ENCODE peak calls at places on chromosomes 1 and 21, in nine cellular contexts. One of them, this sample, is unnamed. For H3K4me1, the result is how much of the 10 kb centered on the place peaks cover.

GRCh38 chr1:226679853-226680516 is 59.1 kb downstream of the ITPKB start:
- DNase-seq in lower lobe of right lung: peak
- DNase-seq in adrenal gland: peak
- DNase-seq in pancreas: peak
- DNase-seq in body of pancreas: peak
- DNase-seq in heart left ventricle: peak
- DNase-seq in hepatocyte: peak
- DNase-seq in PC-3: no peak
- DNase-seq in lung: peak
- DNase-seq in this sample: peak

GRCh38 chr1:241408170-241408569 is 51.2 kb upstream of the RGS7 start:
- DNase-seq in pancreas: no peak
- DNase-seq in adrenal gland: no peak
- DNase-seq in lung: no peak
- DNase-seq in hepatocyte: peak
- DNase-seq in heart left ventricle: no peak
- DNase-seq in PC-3: peak
- DNase-seq in lower lobe of right lung: no peak
- DNase-seq in body of pancreas: no peak
- DNase-seq in this sample: no peak

GRCh38 chr1:58964428-58964827 is 180.6 kb upstream of the JUN start:
- DNase-seq in adrenal gland: no peak
- DNase-seq in lung: no peak
- DNase-seq in PC-3: no peak
- DNase-seq in body of pancreas: peak
- DNase-seq in hepatocyte: no peak
- DNase-seq in heart left ventricle: no peak
- DNase-seq in pancreas: peak
- DNase-seq in lower lobe of right lung: no peak
- DNase-seq in this sample: peak

GRCh38 chr1:40794915-40795715 is 11.5 kb downstream of the KCNQ4 start:
- DNase-seq in PC-3: no peak
- DNase-seq in body of pancreas: no peak
- DNase-seq in heart left ventricle: no peak
- DNase-seq in adrenal gland: no peak
- DNase-seq in pancreas: no peak
- DNase-seq in hepatocyte: no peak
- DNase-seq in lower lobe of right lung: no peak
- DNase-seq in lung: no peak
- DNase-seq in this sample: no peak

GRCh38 chr21:32185726-32186125 is 93.1 kb downstream of the MIS18A start:
- DNase-seq in lower lobe of right lung: no peak
- DNase-seq in hepatocyte: no peak
- DNase-seq in heart left ventricle: no peak
- DNase-seq in adrenal gland: no peak
- DNase-seq in PC-3: no peak
- DNase-seq in lung: peak
- DNase-seq in pancreas: no peak
- DNase-seq in body of pancreas: no peak
- DNase-seq in this sample: no peak

GRCh38 chr1:117695796-117696505 is 90.1 kb downstream of the TENT5C start:
- DNase-seq in pancreas: no peak
- DNase-seq in hepatocyte: peak
- DNase-seq in lung: no peak
- DNase-seq in heart left ventricle: peak
- DNase-seq in lower lobe of right lung: no peak
- DNase-seq in PC-3: peak
- DNase-seq in body of pancreas: no peak
- DNase-seq in adrenal gland: no peak
- DNase-seq in this sample: peak

GRCh38 chr1:185644531-185644930 is 89.7 kb upstream of the HMCN1 start:
- DNase-seq in adrenal gland: no peak
- DNase-seq in hepatocyte: no peak
- DNase-seq in heart left ventricle: no peak
- DNase-seq in body of pancreas: no peak
- DNase-seq in pancreas: no peak
- DNase-seq in lower lobe of right lung: no peak
- DNase-seq in lung: no peak
- DNase-seq in PC-3: peak
- DNase-seq in this sample: no peak

GRCh38 chr1:110872366-110872744 is 593 bp upstream of the CD53 start:
- DNase-seq in lung: no peak
- DNase-seq in heart left ventricle: no peak
- DNase-seq in pancreas: no peak
- DNase-seq in hepatocyte: no peak
- DNase-seq in body of pancreas: no peak
- DNase-seq in lower lobe of right lung: no peak
- DNase-seq in PC-3: no peak
- DNase-seq in adrenal gland: no peak
- DNase-seq in this sample: no peak

GRCh38 chr1:20472860-20473711 is 12.9 kb downstream of the CAMK2N1 start:
- DNase-seq in PC-3: no peak
- DNase-seq in hepatocyte: peak
- DNase-seq in body of pancreas: no peak
- DNase-seq in lower lobe of right lung: no peak
- DNase-seq in pancreas: no peak
- DNase-seq in lung: no peak
- DNase-seq in adrenal gland: peak
- DNase-seq in heart left ventricle: peak
- DNase-seq in this sample: peak

GRCh38 chr1:52281518-52281917 is 84.5 kb downstream of the CC2D1B start:
- DNase-seq in lower lobe of right lung: no peak
- DNase-seq in body of pancreas: no peak
- DNase-seq in pancreas: no peak
- DNase-seq in PC-3: peak
- DNase-seq in adrenal gland: no peak
- DNase-seq in lung: no peak
- DNase-seq in hepatocyte: no peak
- DNase-seq in heart left ventricle: no peak
- DNase-seq in this sample: no peak

GRCh38 chr21:42219606-42220137 is 732 bp downstream of the ABCG1 start:
- DNase-seq in body of pancreas: no peak
- DNase-seq in hepatocyte: peak
- DNase-seq in adrenal gland: peak
- DNase-seq in lung: no peak
- DNase-seq in heart left ventricle: no peak
- DNase-seq in PC-3: no peak
- DNase-seq in pancreas: no peak
- DNase-seq in lower lobe of right lung: peak
- DNase-seq in this sample: peak

GRCh38 chr1:23910144-23910543 is 3.0 kb downstream of the CNR2 start:
- DNase-seq in lung: no peak
- DNase-seq in body of pancreas: no peak
- DNase-seq in PC-3: no peak
- DNase-seq in lower lobe of right lung: no peak
- DNase-seq in hepatocyte: no peak
- DNase-seq in heart left ventricle: no peak
- DNase-seq in pancreas: no peak
- DNase-seq in adrenal gland: no peak
- DNase-seq in this sample: no peak

DNA sequence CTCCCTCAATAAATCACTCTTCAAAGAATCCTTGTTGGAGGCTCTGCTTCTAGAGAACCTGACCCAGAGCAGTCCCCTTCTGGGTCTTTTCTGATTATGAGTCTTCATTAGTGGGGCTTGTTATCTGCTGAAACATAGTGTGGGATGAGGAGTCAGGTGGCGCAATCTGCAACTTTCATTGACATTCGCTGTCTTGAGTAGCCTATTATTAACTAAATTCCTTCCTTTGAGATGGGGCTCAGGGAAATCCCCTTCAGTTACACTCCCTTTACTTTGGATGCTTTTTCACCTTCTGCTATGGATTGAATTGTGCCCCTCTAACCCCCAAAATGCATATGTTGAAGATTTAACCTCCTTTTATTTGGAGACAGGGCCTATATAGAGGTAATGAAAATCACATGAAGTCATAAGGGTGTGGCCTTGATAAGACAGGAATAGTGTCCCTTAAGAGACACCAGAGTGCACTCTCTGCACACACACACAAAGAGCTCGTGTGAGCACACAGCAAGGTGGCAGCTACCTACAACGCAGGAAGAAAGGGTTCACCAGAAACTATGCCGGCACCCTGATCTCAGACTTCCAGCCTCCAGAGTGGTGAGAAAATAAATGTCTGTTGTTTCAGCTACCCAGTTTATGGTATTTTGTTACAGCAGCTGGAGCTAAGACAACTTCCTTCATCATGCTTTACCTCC is 19.5 kb downstream of the DIO1 start:
- DNase-seq in lung: no peak
- DNase-seq in heart left ventricle: no peak
- DNase-seq in lower lobe of right lung: no peak
- DNase-seq in PC-3: no peak
- DNase-seq in hepatocyte: no peak
- DNase-seq in pancreas: no peak
- DNase-seq in adrenal gland: no peak
- DNase-seq in body of pancreas: no peak
- DNase-seq in this sample: no peak
- H3K4me3 ChIP-seq in lung: no peak
- H3K4me3 ChIP-seq in heart left ventricle: no peak
- H3K4me3 ChIP-seq in lower lobe of right lung: no peak
- H3K4me3 ChIP-seq in PC-3: no peak
- H3K4me3 ChIP-seq in hepatocyte: no peak
- H3K4me3 ChIP-seq in pancreas: no peak
- H3K4me3 ChIP-seq in adrenal gland: no peak
- H3K4me3 ChIP-seq in body of pancreas: no peak
- H3K4me3 ChIP-seq in this sample: no peak

DNA sequence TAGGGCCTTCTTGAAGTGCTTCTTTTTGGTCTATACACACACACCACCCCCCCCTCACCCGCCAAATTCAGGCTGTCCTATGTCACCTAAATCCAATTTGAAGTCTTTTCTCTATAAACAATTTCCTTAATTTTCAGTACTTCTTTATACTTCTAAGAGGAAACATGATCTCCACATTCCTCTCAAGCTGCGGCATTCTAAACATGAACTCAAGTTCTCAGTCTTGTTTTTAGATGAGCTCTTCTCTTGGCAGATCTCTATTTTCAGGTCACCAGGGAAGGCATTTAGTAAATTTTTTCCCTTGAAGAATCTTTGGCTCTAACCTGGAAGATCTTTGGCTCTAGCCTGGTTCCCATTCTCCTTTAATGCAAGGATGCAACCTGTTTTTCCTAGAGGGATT is 193.4 kb downstream of the ATG4C start:
- DNase-seq in lung: no peak
- DNase-seq in heart left ventricle: no peak
- DNase-seq in PC-3: no peak
- DNase-seq in hepatocyte: no peak
- DNase-seq in lower lobe of right lung: no peak
- DNase-seq in body of pancreas: no peak
- DNase-seq in pancreas: no peak
- DNase-seq in adrenal gland: no peak
- DNase-seq in this sample: peak
- H3K4me1 ChIP-seq in lung: under half
- H3K4me1 ChIP-seq in heart left ventricle: under half
- H3K4me1 ChIP-seq in PC-3: under half
- H3K4me1 ChIP-seq in hepatocyte: under half
- H3K4me1 ChIP-seq in lower lobe of right lung: under half
- H3K4me1 ChIP-seq in body of pancreas: under half
- H3K4me1 ChIP-seq in pancreas: under half
- H3K4me1 ChIP-seq in adrenal gland: under half
- H3K4me1 ChIP-seq in this sample: under half

GRCh38 chr1:19384772-19385187 is 72.7 kb downstream of the SLC66A1 start:
- DNase-seq in adrenal gland: no peak
- DNase-seq in pancreas: no peak
- DNase-seq in lung: no peak
- DNase-seq in heart left ventricle: no peak
- DNase-seq in lower lobe of right lung: no peak
- DNase-seq in PC-3: no peak
- DNase-seq in body of pancreas: no peak
- DNase-seq in hepatocyte: peak
- DNase-seq in this sample: no peak

GRCh38 chr1:19385869-19386591 is 73.9 kb downstream of the SLC66A1 start:
- DNase-seq in heart left ventricle: peak
- DNase-seq in lower lobe of right lung: peak
- DNase-seq in pancreas: peak
- DNase-seq in lung: peak
- DNase-seq in PC-3: no peak
- DNase-seq in adrenal gland: peak
- DNase-seq in hepatocyte: peak
- DNase-seq in body of pancreas: peak
- DNase-seq in this sample: peak

GRCh38 chr1:19388980-19389379 is 76.9 kb downstream of the SLC66A1 start:
- DNase-seq in adrenal gland: no peak
- DNase-seq in pancreas: no peak
- DNase-seq in lung: no peak
- DNase-seq in body of pancreas: no peak
- DNase-seq in hepatocyte: no peak
- DNase-seq in PC-3: no peak
- DNase-seq in lower lobe of right lung: no peak
- DNase-seq in heart left ventricle: no peak
- DNase-seq in this sample: no peak

GRCh38 chr1:19385236-19385635 is 73.1 kb downstream of the SLC66A1 start:
- DNase-seq in lung: no peak
- DNase-seq in hepatocyte: no peak
- DNase-seq in body of pancreas: no peak
- DNase-seq in lower lobe of right lung: no peak
- DNase-seq in heart left ventricle: no peak
- DNase-seq in pancreas: no peak
- DNase-seq in adrenal gland: no peak
- DNase-seq in PC-3: no peak
- DNase-seq in this sample: no peak

DNA sequence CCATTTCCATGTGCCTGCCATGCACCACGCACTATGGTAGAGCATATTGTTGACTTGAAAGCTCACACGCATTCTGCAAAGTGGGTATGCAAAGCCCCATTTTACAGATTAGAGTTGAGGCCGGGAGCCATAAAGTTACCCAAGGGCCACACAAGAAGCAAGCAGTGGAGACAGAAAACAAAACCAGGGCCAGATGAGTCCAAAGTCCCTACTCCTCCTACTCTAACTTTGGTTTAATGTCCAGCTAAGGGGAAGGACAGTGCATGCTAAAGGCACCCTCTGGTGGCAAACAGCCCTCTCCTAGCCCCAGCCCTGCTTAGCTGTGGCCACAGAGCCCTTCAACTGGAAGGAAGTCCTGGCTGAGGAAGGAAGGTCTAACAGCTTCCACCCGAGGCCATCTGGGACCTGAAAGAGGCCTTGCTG is 74.9 kb downstream of the SLC66A1 start:
- DNase-seq in body of pancreas: no peak
- DNase-seq in heart left ventricle: no peak
- DNase-seq in PC-3: no peak
- DNase-seq in adrenal gland: no peak
- DNase-seq in lung: no peak
- DNase-seq in hepatocyte: no peak
- DNase-seq in pancreas: no peak
- DNase-seq in lower lobe of right lung: no peak
- DNase-seq in this sample: no peak
- TF ChIP-seq CTCF in body of pancreas: no peak
- TF ChIP-seq CTCF in heart left ventricle: no peak
- TF ChIP-seq CTCF in PC-3: no peak
- TF ChIP-seq CTCF in adrenal gland: no peak
- TF ChIP-seq CTCF in lung: no peak
- TF ChIP-seq CTCF in hepatocyte: peak
- TF ChIP-seq CTCF in pancreas: no peak
- TF ChIP-seq CTCF in lower lobe of right lung: no peak
- TF ChIP-seq CTCF in this sample: no peak

DNA sequence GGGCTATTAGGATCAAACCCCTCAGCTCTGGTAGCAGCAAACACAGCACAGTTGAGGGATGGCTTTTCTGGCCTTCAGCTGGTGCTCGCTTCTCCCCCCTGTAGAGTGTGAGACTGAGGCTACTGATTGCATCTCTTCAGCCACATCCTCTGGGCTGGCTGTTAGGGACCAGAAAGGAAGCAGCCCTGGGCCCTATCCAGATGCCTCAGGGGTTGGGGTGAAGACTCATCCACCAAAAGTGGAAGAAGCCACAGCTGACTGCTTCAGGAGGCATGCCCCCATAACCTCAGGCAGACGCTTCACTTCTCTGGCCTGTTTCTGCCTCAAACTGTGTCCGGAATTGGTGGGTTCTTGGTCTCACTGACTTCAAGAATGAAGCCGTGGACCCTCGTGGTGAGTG is 6.2 kb upstream of the TMEM200B start:
- DNase-seq in lower lobe of right lung: no peak
- DNase-seq in pancreas: no peak
- DNase-seq in heart left ventricle: no peak
- DNase-seq in hepatocyte: no peak
- DNase-seq in adrenal gland: no peak
- DNase-seq in lung: no peak
- DNase-seq in PC-3: no peak
- DNase-seq in body of pancreas: no peak
- DNase-seq in this sample: no peak
- H3K4me3 ChIP-seq in lower lobe of right lung: no peak
- H3K4me3 ChIP-seq in pancreas: no peak
- H3K4me3 ChIP-seq in heart left ventricle: no peak
- H3K4me3 ChIP-seq in hepatocyte: no peak
- H3K4me3 ChIP-seq in adrenal gland: no peak
- H3K4me3 ChIP-seq in lung: no peak
- H3K4me3 ChIP-seq in PC-3: no peak
- H3K4me3 ChIP-seq in body of pancreas: no peak
- H3K4me3 ChIP-seq in this sample: no peak

This sample was measured in thyroid gland.